ENCODE peak calls at places on chromosome 20, in five cellular contexts. J is NT2/D1, E is HepG2, K is GM12878, V is H1. C is an unnamed sample.

GRCh38 chr20:24736131-24736843 is 212.8 kb upstream of the CST7 start:
- DNase-seq in J (no peak), K (no peak), E (no peak), V (no peak), C (no peak)

GRCh38 chr20:39588148-39588757 is 626.1 kb downstream of the DHX35 start:
- DNase-seq in K (no peak), V (no peak), E (no peak), J (no peak), C (no peak)

GRCh38 chr20:2305479-2305878 is 9.7 kb downstream of the TGM3 start:
- DNase-seq in J (no peak), V (no peak), E (no peak), K (no peak), C (no peak)

GRCh38 chr20:59571151-59571550 is 33.2 kb upstream of the PHACTR3 start:
- DNase-seq in K (no peak), V (no peak), E (no peak), J (no peak), C (no peak)

GRCh38 chr20:33450867-33451266 is 7.3 kb upstream of the SNTA1 start:
- DNase-seq in K (no peak), V (no peak), E (no peak), J (no peak), C (no peak)

GRCh38 chr20:20820104-20820503 is 107.7 kb upstream of the RALGAPA2 start:
- DNase-seq in K (no peak), E (peak; percentile 68), V (peak; percentile 69), J (no peak), C (peak; percentile 59)

GRCh38 chr20:20237093-20237959 is 130.6 kb upstream of the INSM1 start:
- DNase-seq in K (no peak), E (peak; percentile 55), J (peak; percentile 9), V (peak; percentile 65), C (peak; percentile 73)

GRCh38 chr20:1323830-1324597 is 4.9 kb downstream of the SDCBP2 start:
- DNase-seq in V (peak; percentile 33), E (no peak), K (no peak), J (no peak), C (no peak)

GRCh38 chr20:5539656-5540055 is 210.5 kb upstream of the SHLD1 start:
- DNase-seq in K (no peak), J (no peak), V (no peak), E (no peak), C (no peak)
- TF ChIP-seq SUZ12 in K (no peak), J (no peak), V (no peak), E (no peak), C (no peak)

GRCh38 chr20:5393218-5393870 is 76.6 kb upstream of the PROKR2 start:
- DNase-seq in V (no peak), J (no peak), E (no peak), K (no peak), C (no peak)
- TF ChIP-seq SUZ12 in V (no peak), J (no peak), E (no peak), K (no peak), C (no peak)

GRCh38 chr20:9244811-9245210 is 175.9 kb downstream of the PLCB4 start:
- DNase-seq in K (no peak), V (no peak), E (no peak), J (no peak), C (no peak)

GRCh38 chr20:9241721-9242427 is 173.0 kb downstream of the PLCB4 start:
- DNase-seq in K (no peak), V (no peak), J (no peak), E (no peak), C (no peak)

GRCh38 chr20:9250511-9250910 is 181.6 kb downstream of the PLCB4 start:
- DNase-seq in E (no peak), J (no peak), V (no peak), K (no peak), C (no peak)

GRCh38 chr20:9241232-9241692 is 172.4 kb downstream of the PLCB4 start:
- DNase-seq in K (no peak), J (no peak), E (no peak), V (no peak), C (no peak)

DNA sequence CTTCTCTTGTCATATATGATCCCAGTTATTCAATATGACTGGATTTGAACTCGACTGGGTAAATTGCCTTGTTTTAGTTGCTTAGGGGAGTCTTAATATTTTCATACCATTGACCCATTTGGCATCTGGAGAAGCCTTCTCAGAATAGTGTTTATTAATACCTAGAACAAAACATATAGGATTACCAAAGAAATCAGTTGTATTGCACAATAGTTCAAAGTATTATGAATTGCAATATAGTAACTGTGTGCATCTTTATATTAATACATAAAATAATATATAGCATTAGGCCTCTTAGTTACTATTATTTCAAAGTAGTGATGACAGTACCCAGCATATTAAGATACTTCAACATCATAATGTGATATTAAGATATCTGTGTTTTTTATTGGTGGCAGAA is 177.8 kb downstream of the PLCB4 start:
- DNase-seq in K (no peak), J (no peak), V (no peak), E (no peak), C (no peak)
- TF ChIP-seq SUZ12 in K (no peak), J (no peak), V (no peak), E (no peak), C (no peak)

DNA sequence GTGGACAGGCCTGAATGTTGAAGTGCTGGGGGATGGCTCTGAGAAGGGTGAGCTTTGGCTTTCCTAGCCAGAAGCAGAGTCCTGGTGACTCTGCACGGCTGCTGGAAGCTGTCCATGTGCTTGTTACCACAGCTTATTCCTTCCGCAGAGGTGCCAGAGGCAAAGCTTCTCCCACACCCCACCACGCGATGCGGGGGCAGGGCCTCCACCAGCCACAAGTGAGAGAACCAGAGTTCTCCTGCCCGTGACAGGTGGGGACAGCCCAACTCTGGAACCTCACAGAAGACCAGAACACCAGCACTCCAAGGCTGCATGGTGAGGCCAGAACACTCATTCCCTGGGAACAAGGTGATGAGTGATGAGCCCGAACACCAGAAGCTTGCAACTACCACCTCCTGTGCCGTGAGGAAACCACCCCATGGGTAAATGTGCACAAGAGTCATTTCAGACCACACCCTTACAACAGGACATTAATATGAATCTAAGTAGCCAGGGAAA is 36.7 kb downstream of the JAG1 start:
- DNase-seq in E (no peak), K (no peak), J (no peak), V (no peak), C (no peak)
- TF ChIP-seq SUZ12 in E (no peak), K (no peak), J (no peak), V (no peak), C (no peak)

GRCh38 chr20:46545077-46545826 is 5.2 kb downstream of the OCSTAMP start:
- DNase-seq in E (no peak), J (no peak), V (no peak), K (no peak), C (no peak)
- TF ChIP-seq SUZ12 in E (no peak), J (no peak), V (no peak), K (no peak), C (no peak)

DNA sequence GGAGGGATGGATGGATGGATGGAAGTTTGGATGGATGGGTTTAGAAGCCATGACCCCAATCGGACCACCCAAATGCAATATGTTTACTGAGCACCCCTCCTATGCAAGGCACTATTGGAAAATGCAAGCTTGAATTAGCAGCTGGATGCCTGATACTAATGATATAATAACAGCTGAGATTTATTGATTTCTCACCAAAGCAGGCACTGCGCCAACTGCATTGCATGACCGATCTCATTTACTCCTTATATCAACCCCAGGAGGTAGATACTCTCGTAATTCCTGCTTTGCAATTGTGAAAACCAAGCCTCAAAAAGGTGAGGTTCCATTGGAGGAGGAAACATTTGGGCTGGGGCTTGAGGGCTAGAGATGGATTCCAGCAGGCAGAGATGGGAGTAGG is 89.7 kb downstream of the KCNB1 start:
- DNase-seq in V (no peak), K (no peak), J (no peak), E (no peak), C (no peak)
- TF ChIP-seq SUZ12 in V (no peak), K (no peak), J (no peak), E (no peak), C (no peak)

GRCh38 chr20:51272392-51272791 is 249.5 kb upstream of the KCNG1 start:
- DNase-seq in J (no peak), V (no peak), K (no peak), E (no peak), C (no peak)
- TF ChIP-seq SUZ12 in J (no peak), V (no peak), K (no peak), E (no peak), C (no peak)

GRCh38 chr20:3693376-3693775 is 11.6 kb upstream of the ADAM33 start:
- DNase-seq in K (no peak), E (no peak), V (no peak), J (no peak), C (no peak)
- TF ChIP-seq SUZ12 in K (no peak), E (no peak), V (no peak), J (no peak), C (no peak)

C was measured in HEK293T.